ENCODE peak calls at places on chromosomes 1 and 21, in seven cellular contexts. F is uterus, X is A549, R is HFF-Myc, C is GM06990, G is upper lobe of right lung, B is colonic mucosa. K is an unnamed sample.

GRCh38 chr1:145785481-145785880 is 38.4 kb downstream of the RNF115 start:
- DNase-seq in F (no peak), X (peak), R (no peak), C (no peak), G (no peak), B (no peak), K (no peak)

GRCh38 chr1:53342735-53343470 is 15.0 kb upstream of the LRP8 start:
- DNase-seq in F (no peak), X (no peak), R (no peak), C (no peak), G (no peak), B (no peak), K (no peak)

GRCh38 chr1:77889240-77889637 is 815 bp downstream of the NEXN start:
- DNase-seq in F (no peak), X (peak), R (no peak), C (no peak), G (no peak), B (no peak), K (peak)

GRCh38 chr1:63322944-63323865 is 838 bp downstream of the FOXD3 start:
- DNase-seq in F (no peak), X (peak), R (no peak), C (peak), G (no peak), B (peak), K (no peak)

GRCh38 chr21:37367301-37367757 is 756 bp downstream of the DYRK1A start:
- DNase-seq in F (no peak), X (no peak), R (no peak), C (peak), G (no peak), B (no peak), K (no peak)

GRCh38 chr1:9416918-9417500 is 122.3 kb upstream of the SLC25A33 start:
- DNase-seq in F (no peak), X (no peak), R (no peak), C (no peak), G (no peak), B (no peak), K (no peak)

GRCh38 chr1:30384286-30385245 is 338.8 kb downstream of the MATN1 start:
- DNase-seq in F (peak), X (no peak), R (no peak), C (no peak), G (peak), B (no peak), K (no peak)

GRCh38 chr1:186418503-186418902 is 42.4 kb downstream of the PDC start:
- DNase-seq in F (no peak), X (no peak), R (no peak), C (no peak), G (no peak), B (no peak), K (no peak)

GRCh38 chr1:51644533-51645197 is 27.8 kb downstream of the OSBPL9 start:
- DNase-seq in F (peak), X (peak), R (peak), C (no peak), G (no peak), B (no peak), K (peak)

GRCh38 chr1:47434051-47434842 is 3.6 kb upstream of the FOXD2 start:
- DNase-seq in F (peak), X (no peak), R (no peak), C (no peak), G (peak), B (peak), K (no peak)

GRCh38 chr1:41098657-41099207 is 77.2 kb upstream of the SLFNL1 start:
- DNase-seq in F (no peak), X (no peak), R (no peak), C (no peak), G (no peak), B (no peak), K (no peak)

GRCh38 chr1:18230840-18231239 is 123.2 kb downstream of the IGSF21 start:
- DNase-seq in F (no peak), X (no peak), R (no peak), C (no peak), G (no peak), B (no peak), K (no peak)

GRCh38 chr1:117657031-117657430 is 51.2 kb downstream of the TENT5C start:
- DNase-seq in F (no peak), X (peak), R (peak), C (no peak), G (no peak), B (no peak), K (peak)

GRCh38 chr1:116686175-116686574 is 18.6 kb upstream of the IGSF3 start:
- DNase-seq in F (no peak), X (no peak), R (no peak), C (no peak), G (no peak), B (no peak), K (no peak)

GRCh38 chr1:15386128-15386824 is 23.4 kb upstream of the EFHD2 start:
- DNase-seq in F (no peak), X (no peak), R (no peak), C (no peak), G (no peak), B (no peak), K (no peak)

GRCh38 chr1:16230744-16231143 is 6.2 kb downstream of the CPLANE2 start:
- DNase-seq in F (no peak), X (no peak), R (no peak), C (no peak), G (no peak), B (no peak), K (no peak)

GRCh38 chr21:33844104-33844889 is 71.3 kb downstream of the ATP5PO start:
- DNase-seq in F (peak), X (no peak), R (peak), C (no peak), G (no peak), B (no peak), K (peak)

GRCh38 chr1:110393691-110394564 is 3.1 kb upstream of the SLC16A4 start:
- DNase-seq in F (no peak), X (peak), R (peak), C (no peak), G (no peak), B (peak), K (peak)

GRCh38 chr1:194755241-194755953 is 1569.0 kb upstream of the B3GALT2 start:
- DNase-seq in F (no peak), X (no peak), R (peak), C (no peak), G (no peak), B (no peak), K (no peak)

GRCh38 chr1:193654951-193655705 is 468.7 kb upstream of the B3GALT2 start:
- DNase-seq in F (no peak), X (peak), R (no peak), C (no peak), G (no peak), B (no peak), K (no peak)

GRCh38 chr1:164613176-164613575 is 54.2 kb downstream of the PBX1 start:
- DNase-seq in F (no peak), X (no peak), R (no peak), C (no peak), G (no peak), B (peak), K (no peak)

GRCh38 chr1:11684070-11684469 is 3.1 kb upstream of the MAD2L2 start:
- DNase-seq in F (no peak), X (no peak), R (no peak), C (no peak), G (no peak), B (no peak), K (no peak)

GRCh38 chr1:155049651-155050559 is 1.2 kb upstream of the ADAM15 start:
- DNase-seq in F (no peak), X (no peak), R (no peak), C (no peak), G (no peak), B (no peak), K (no peak)

GRCh38 chr1:102105931-102106550 is 109.3 kb upstream of the OLFM3 start:
- DNase-seq in F (no peak), X (no peak), R (no peak), C (no peak), G (no peak), B (no peak), K (no peak)

GRCh38 chr1:43975249-43975961 is 645 bp downstream of the ATP6V0B start:
- DNase-seq in F (peak), X (no peak), R (no peak), C (peak), G (peak), B (peak), K (no peak)

GRCh38 chr1:12159826-12160225 is 7.0 kb upstream of the TNFRSF1B start:
- DNase-seq in F (no peak), X (no peak), R (no peak), C (no peak), G (no peak), B (no peak), K (no peak)

GRCh38 chr1:216221260-216221700 is 202.0 kb downstream of the USH2A start:
- DNase-seq in F (no peak), X (peak), R (peak), C (peak), G (no peak), B (peak), K (peak)

GRCh38 chr1:245606157-245606725 is 451.5 kb downstream of the KIF26B start:
- DNase-seq in F (no peak), X (no peak), R (no peak), C (no peak), G (no peak), B (no peak), K (no peak)

GRCh38 chr1:154808909-154809262 is 61.2 kb downstream of the KCNN3 start:
- DNase-seq in F (no peak), X (no peak), R (no peak), C (peak), G (no peak), B (no peak), K (no peak)

GRCh38 chr1:226552061-226552460 is 3.5 kb downstream of the STUM start:
- DNase-seq in F (no peak), X (no peak), R (no peak), C (no peak), G (no peak), B (no peak), K (no peak)

GRCh38 chr1:53572802-53573148 is 113.6 kb downstream of the DMRTB1 start:
- DNase-seq in F (no peak), X (no peak), R (no peak), C (no peak), G (no peak), B (no peak), K (no peak)

GRCh38 chr1:201310986-201311355 is 27.7 kb downstream of the PKP1 start:
- DNase-seq in F (no peak), X (peak), R (no peak), C (no peak), G (no peak), B (peak), K (no peak)

GRCh38 chr1:78687914-78688313 is 38.3 kb downstream of the IFI44 start:
- DNase-seq in F (no peak), X (no peak), R (no peak), C (no peak), G (no peak), B (no peak), K (no peak)

GRCh38 chr1:228867951-228868730 is 132.9 kb downstream of the RHOU start:
- DNase-seq in F (no peak), X (no peak), R (no peak), C (no peak), G (no peak), B (peak), K (no peak)

GRCh38 chr1:235018720-235019444 is 109.8 kb downstream of the TOMM20 start:
- DNase-seq in F (no peak), X (no peak), R (no peak), C (no peak), G (no peak), B (no peak), K (no peak)

GRCh38 chr1:84000196-84000885 is 1.4 kb upstream of the TTLL7 start:
- DNase-seq in F (no peak), X (no peak), R (no peak), C (no peak), G (no peak), B (no peak), K (no peak)

GRCh38 chr1:83998599-83999315 is at the start of gene TTLL7:
- DNase-seq in F (peak), X (peak), R (no peak), C (no peak), G (peak), B (peak), K (peak)

GRCh38 chr1:84001501-84001900 is 2.6 kb upstream of the TTLL7 start:
- DNase-seq in F (no peak), X (no peak), R (no peak), C (no peak), G (no peak), B (no peak), K (no peak)

GRCh38 chr1:83999316-83999819 is 436 bp upstream of the TTLL7 start:
- DNase-seq in F (peak), X (peak), R (peak), C (peak), G (peak), B (peak), K (peak)

DNA sequence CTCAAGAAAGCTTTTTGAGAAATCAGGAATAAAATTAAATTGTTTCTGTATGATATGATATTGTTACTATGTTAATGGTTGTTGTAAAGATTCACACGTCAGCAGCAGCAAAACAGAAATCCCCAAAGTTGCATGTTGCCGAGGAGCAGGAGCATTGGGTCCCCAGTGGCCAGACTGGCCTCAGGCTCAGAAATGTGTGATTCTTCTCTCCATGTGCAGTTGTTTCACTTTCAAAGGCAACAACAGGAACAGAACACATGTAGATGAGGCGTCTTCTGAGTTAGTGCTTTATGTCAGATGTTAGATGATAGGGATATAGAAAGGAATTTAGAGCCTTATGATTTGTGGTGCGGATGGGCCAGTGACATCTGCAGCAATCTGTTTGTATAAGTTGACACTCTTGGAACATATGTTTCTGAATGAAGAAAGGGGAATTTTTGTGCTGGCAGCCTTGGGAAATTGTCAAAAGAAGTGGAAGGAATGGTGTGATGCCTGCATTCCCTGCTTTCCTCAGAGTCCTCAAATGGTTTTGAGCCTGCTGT is 2.1 kb upstream of the TTLL7 start:
- DNase-seq in F (no peak), X (no peak), R (no peak), C (no peak), G (no peak), B (no peak), K (peak)
- H3K4me3 ChIP-seq in F (no peak), X (no peak), R (no peak), C (no peak), G (no peak), B (no peak), K (no peak)

GRCh38 chr1:39672551-39672947 is 642 bp upstream of the NT5C1A start:
- DNase-seq in F (no peak), X (no peak), R (no peak), C (no peak), G (no peak), B (no peak), K (no peak)
- H3K4me3 ChIP-seq in F (peak), X (peak), R (no peak), C (peak), G (peak), B (peak), K (peak)

DNA sequence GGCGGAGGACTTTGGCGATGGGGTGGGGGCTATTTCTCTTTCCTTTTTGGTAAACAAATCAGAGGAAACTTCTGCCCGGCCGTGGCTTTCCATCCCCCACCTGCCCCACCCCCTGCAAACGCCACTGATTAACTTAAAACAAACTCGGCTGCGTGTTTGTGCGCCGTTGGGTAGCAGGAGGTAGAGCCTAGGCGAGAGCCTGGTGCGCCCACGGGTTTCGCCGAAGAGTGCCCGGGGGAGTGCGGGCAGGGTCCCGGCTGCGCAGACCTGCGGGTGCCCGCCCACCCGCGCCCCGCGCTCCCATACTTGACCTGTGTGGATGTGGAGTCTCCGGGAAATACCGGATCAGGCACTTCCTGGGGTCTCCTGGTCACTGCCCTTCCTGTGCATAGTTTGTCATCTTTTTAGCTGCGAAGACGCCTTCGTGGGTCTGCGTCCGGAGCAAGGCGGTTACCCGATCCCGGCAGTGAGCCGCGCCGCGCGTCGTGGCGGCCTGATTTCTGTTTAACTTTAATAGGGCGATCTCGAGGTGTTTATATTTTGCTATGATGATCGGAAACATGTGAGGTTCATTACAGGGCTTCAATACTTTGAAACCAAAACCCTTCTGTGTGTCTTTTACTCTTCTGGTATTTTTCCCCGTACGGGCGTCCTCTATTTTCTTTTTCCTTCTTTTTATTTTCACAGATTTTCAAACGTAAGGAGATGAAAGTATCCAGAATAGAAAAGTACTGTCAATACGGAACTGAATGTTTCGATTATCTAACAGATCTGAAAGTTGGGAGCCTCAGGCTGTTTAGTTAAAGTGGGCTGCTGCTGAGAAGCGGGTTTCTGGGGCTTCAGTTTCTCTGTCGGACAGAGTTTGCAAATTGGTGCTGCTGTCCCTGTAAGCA is 15.2 kb downstream of the NR5A2 start:
- DNase-seq in F (no peak), X (peak), R (no peak), C (no peak), G (no peak), B (peak), K (no peak)
- H3K4me3 ChIP-seq in F (peak), X (peak), R (no peak), C (peak), G (peak), B (peak), K (peak)

GRCh38 chr21:38985423-38986378 is 180.0 kb downstream of the ETS2 start:
- DNase-seq in F (peak), X (no peak), R (peak), C (peak), G (peak), B (peak), K (peak)
- H3K4me3 ChIP-seq in F (no peak), X (no peak), R (no peak), C (no peak), G (no peak), B (no peak), K (no peak)

GRCh38 chr21:41648591-41649031 is 118.2 kb downstream of the RIPK4 start:
- DNase-seq in F (no peak), X (no peak), R (no peak), C (no peak), G (no peak), B (no peak), K (no peak)
- H3K4me3 ChIP-seq in F (no peak), X (no peak), R (no peak), C (no peak), G (no peak), B (no peak), K (no peak)